ENCODE peak calls at places on chromosomes 4 and X, in ten cellular contexts. G is neural crest cell, R is thoracic aorta, K is hepatocyte, Q is astrocyte, I is psoas muscle, X is BE2C, V is fibroblast of the aortic adventitia, S is AG10803, C is NB4. T is an unnamed sample.

GRCh38 chrX:136910565-136911040 is 30.1 kb upstream of the RBMX start:
- DNase-seq in R (no peak), V (peak), X (no peak), G (no peak), S (peak), K (no peak), Q (peak), C (no peak), I (no peak), T (peak)

GRCh38 chr4:153137168-153137567 is 67.1 kb upstream of the TRIM2 start:
- DNase-seq in C (peak), X (no peak), V (peak), I (no peak), S (peak), R (no peak), K (peak), G (no peak), Q (peak), T (peak)

GRCh38 chr4:146153964-146154536 is 21.5 kb upstream of the LSM6 start:
- DNase-seq in G (no peak), Q (no peak), K (no peak), I (no peak), R (no peak), V (no peak), S (no peak), X (no peak), C (no peak), T (no peak)

GRCh38 chr4:141133146-141134006 is at the start of gene RNF150:
- DNase-seq in Q (peak), S (peak), I (peak), G (peak), C (peak), X (peak), R (peak), K (peak), V (peak), T (peak)

GRCh38 chr4:138007572-138007971 is 234.6 kb downstream of the SLC7A11 start:
- DNase-seq in C (no peak), I (no peak), R (no peak), V (peak), X (no peak), Q (peak), S (peak), K (no peak), G (no peak), T (no peak)

GRCh38 chrX:8692886-8693285 is 39.1 kb downstream of the ANOS1 start:
- DNase-seq in X (no peak), Q (peak), I (no peak), K (no peak), V (no peak), R (no peak), S (no peak), C (no peak), G (no peak), T (no peak)

GRCh38 chr4:57195622-57196021 is 85.4 kb upstream of the IGFBP7 start:
- DNase-seq in K (no peak), S (no peak), Q (no peak), I (peak), G (no peak), C (no peak), V (no peak), R (no peak), X (no peak), T (no peak)

GRCh38 chr4:123505457-123506310 is 109.1 kb downstream of the SPRY1 start:
- DNase-seq in K (peak), R (no peak), V (peak), C (peak), G (peak), I (peak), X (peak), S (peak), Q (peak), T (no peak)

DNA sequence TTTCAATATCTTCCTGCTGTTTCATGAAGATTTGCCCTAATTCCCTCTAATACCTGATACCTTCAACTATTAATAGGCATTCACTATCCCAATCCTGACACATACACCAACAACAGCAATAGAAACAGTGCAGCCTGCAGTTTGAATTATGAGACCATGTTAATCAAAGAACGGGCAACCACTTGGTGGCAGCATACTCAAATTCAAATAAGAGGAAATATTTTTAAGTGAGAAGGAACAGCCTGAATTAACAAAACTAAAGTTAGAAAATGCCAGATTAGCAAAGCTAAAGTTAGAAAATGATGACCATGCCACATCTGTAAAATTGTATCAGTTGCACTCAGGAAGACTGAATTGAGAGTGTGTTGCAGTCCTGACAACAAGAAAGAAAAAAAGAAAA is 204.9 kb downstream of the SMARCA1 start:
- DNase-seq in Q (no peak), I (no peak), K (peak), C (peak), S (peak), X (peak), G (peak), V (peak), R (no peak), T (peak)
- TF ChIP-seq CTCF in Q (peak), I (peak), K (peak), C (no peak), S (peak), X (peak), G (peak), V (no peak), R (no peak), T (peak)

DNA sequence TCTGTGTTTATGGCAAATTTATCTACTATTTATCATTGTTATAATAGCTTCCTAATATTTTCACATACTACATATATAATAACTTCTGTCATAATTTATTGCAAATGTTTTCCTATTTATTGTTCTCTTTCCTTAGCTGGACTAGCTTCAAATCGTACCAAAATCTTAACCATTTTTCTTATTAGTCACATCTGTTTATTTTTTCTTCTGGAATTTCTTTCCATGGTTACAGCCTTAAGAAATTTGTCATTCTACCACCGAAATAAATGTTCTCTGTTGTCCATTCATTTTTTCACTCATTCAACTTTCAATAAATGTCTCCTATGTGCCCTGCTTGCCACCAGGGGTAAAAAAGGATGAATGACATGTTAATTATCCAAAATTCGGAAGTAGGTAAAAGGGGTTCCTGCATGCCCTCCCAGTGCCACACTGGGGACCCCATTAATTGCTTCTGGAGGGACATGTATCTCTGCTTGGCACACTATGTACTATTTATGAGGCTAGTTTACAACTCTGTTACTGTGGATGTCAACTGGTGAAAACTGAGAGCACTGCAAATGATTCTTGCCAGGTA is 182.1 kb downstream of the SH3KBP1 start:
- DNase-seq in R (no peak), K (no peak), S (peak), V (peak), Q (peak), I (no peak), G (no peak), X (no peak), C (no peak), T (peak)
- TF ChIP-seq CTCF in R (no peak), K (no peak), S (peak), V (no peak), Q (no peak), I (no peak), G (no peak), X (no peak), C (no peak), T (peak)

GRCh38 chr4:116183241-116183640 is 902.1 kb downstream of the TRAM1L1 start:
- DNase-seq in X (no peak), K (no peak), S (no peak), R (no peak), I (no peak), Q (no peak), C (no peak), G (no peak), V (no peak), T (no peak)

GRCh38 chr4:116180056-116180690 is 905.2 kb downstream of the TRAM1L1 start:
- DNase-seq in C (peak), V (no peak), S (no peak), G (no peak), R (no peak), K (peak), X (no peak), Q (no peak), I (no peak), T (no peak)
- TF ChIP-seq CTCF in C (no peak), V (no peak), S (peak), G (peak), R (no peak), K (peak), X (peak), Q (peak), I (peak), T (peak)

GRCh38 chr4:119039779-119040178 is 95.9 kb upstream of the MYOZ2 start:
- DNase-seq in S (no peak), V (no peak), K (peak), C (peak), R (no peak), G (no peak), Q (no peak), I (peak), X (peak), T (no peak)
- TF ChIP-seq CTCF in S (peak), V (no peak), K (peak), C (no peak), R (no peak), G (peak), Q (no peak), I (peak), X (peak), T (peak)

GRCh38 chr4:112636688-112637551 is at the start of the genes LARP7 and ZGRF1:
- DNase-seq in X (peak), R (peak), Q (peak), G (peak), K (peak), C (peak), S (peak), V (peak), I (peak), T (peak)

GRCh38 chr4:112637552-112637866 is 566 bp downstream of the LARP7 start:
- DNase-seq in G (no peak), I (no peak), C (no peak), V (no peak), Q (no peak), S (no peak), R (no peak), X (no peak), K (no peak), T (no peak)

GRCh38 chr4:112633477-112634235 is 3.1 kb downstream of the ZGRF1 start:
- DNase-seq in I (no peak), R (no peak), Q (peak), G (no peak), K (peak), C (peak), V (peak), X (no peak), S (peak), T (peak)
- TF ChIP-seq CTCF in I (peak), R (peak), Q (peak), G (peak), K (peak), C (no peak), V (peak), X (peak), S (peak), T (peak)

GRCh38 chr4:76306882-76307669 is 543 bp downstream of the STBD1 start:
- DNase-seq in G (peak), I (peak), K (peak), X (peak), Q (peak), R (no peak), C (peak), V (peak), S (peak), T (peak)
- TF ChIP-seq CTCF in G (peak), I (peak), K (peak), X (peak), Q (no peak), R (peak), C (peak), V (peak), S (peak), T (peak)